ENCODE peak calls at places on chromosomes 5 and 9, in eight cellular contexts. N is naive thymus-derived CD4-positive, alpha-beta T cell; X is left lobe of liver; I is choroid plexus epithelial cell; A is stimulated activated CD8-positive, alpha-beta memory T cell treated with anti-CD3 and anti-CD28 coated beads, Interleukin-2, amount 100 ng/mL, for 1 hour; J is Daoy; T is gastrocnemius medialis; W is ureter. S is an unnamed sample.

GRCh38 chr9:93823245-93824072 is 131.7 kb downstream of the BARX1 start:
- DNase-seq in N (no peak), X (peak), I (no peak), A (no peak), J (no peak), T (no peak), W (no peak), S (no peak)

GRCh38 chr5:142826741-142827492 is 56.7 kb downstream of the ARHGAP26 start:
- DNase-seq in N (no peak), X (no peak), I (peak), A (no peak), J (peak), T (no peak), W (peak), S (no peak)

GRCh38 chr5:57595530-57596098 is 113.0 kb upstream of the ACTBL2 start:
- DNase-seq in N (no peak), X (no peak), I (no peak), A (no peak), J (no peak), T (no peak), W (no peak), S (no peak)

GRCh38 chr5:151589878-151590570 is 1.1 kb downstream of the FAT2 start:
- DNase-seq in N (no peak), X (no peak), I (no peak), A (no peak), J (peak), T (no peak), W (no peak), S (no peak)

GRCh38 chr5:74945561-74946165 is 79.5 kb upstream of the FAM169A start:
- DNase-seq in N (no peak), X (no peak), I (no peak), A (no peak), J (no peak), T (no peak), W (no peak), S (no peak)

GRCh38 chr9:122086873-122087272 is 6.2 kb downstream of the TTLL11 start:
- DNase-seq in N (no peak), X (no peak), I (no peak), A (no peak), J (no peak), T (no peak), W (no peak), S (no peak)

GRCh38 chr5:100902406-100903035 is 561 bp downstream of the ST8SIA4 start:
- DNase-seq in N (peak), X (no peak), I (no peak), A (no peak), J (no peak), T (no peak), W (no peak), S (no peak)

GRCh38 chr9:121434946-121435345 is 64.7 kb downstream of the GGTA1 start:
- DNase-seq in N (no peak), X (no peak), I (peak), A (no peak), J (peak), T (no peak), W (no peak), S (no peak)

GRCh38 chr5:73215891-73216610 is 43.1 kb downstream of the TMEM174 start:
- DNase-seq in N (peak), X (peak), I (peak), A (peak), J (peak), T (peak), W (peak), S (peak)

GRCh38 chr5:135355182-135355581 is 43.8 kb downstream of the MACROH2A1 start:
- DNase-seq in N (no peak), X (no peak), I (no peak), A (no peak), J (no peak), T (no peak), W (no peak), S (no peak)

GRCh38 chr5:132736853-132737833 is at the start of gene KIF3A:
- DNase-seq in N (peak), X (peak), I (peak), A (peak), J (peak), T (peak), W (peak), S (peak)

GRCh38 chr9:23851024-23851629 is 25.1 kb upstream of the ELAVL2 start:
- DNase-seq in N (no peak), X (no peak), I (no peak), A (no peak), J (no peak), T (no peak), W (no peak), S (no peak)

GRCh38 chr9:97632406-97632991 is 669 bp downstream of the TSTD2 start:
- DNase-seq in N (no peak), X (peak), I (peak), A (no peak), J (peak), T (peak), W (no peak), S (no peak)

GRCh38 chr5:168012006-168012405 is 279.4 kb upstream of the WWC1 start:
- DNase-seq in N (no peak), X (no peak), I (no peak), A (no peak), J (no peak), T (no peak), W (no peak), S (no peak)

GRCh38 chr5:72662936-72663335 is 153.5 kb upstream of the TNPO1 start:
- DNase-seq in N (no peak), X (no peak), I (no peak), A (no peak), J (no peak), T (no peak), W (no peak), S (no peak)

GRCh38 chr5:157607371-157608161 is 32.0 kb upstream of the ADAM19 start:
- DNase-seq in N (peak), X (no peak), I (peak), A (peak), J (peak), T (no peak), W (no peak), S (no peak)

GRCh38 chr5:40441733-40442132 is 238.0 kb upstream of the PTGER4 start:
- DNase-seq in N (peak), X (no peak), I (peak), A (no peak), J (no peak), T (no peak), W (no peak), S (no peak)

GRCh38 chr9:89418882-89419641 is 78.9 kb downstream of the SEMA4D start:
- DNase-seq in N (peak), X (no peak), I (no peak), A (peak), J (no peak), T (no peak), W (no peak), S (peak)

GRCh38 chr9:90801175-90801506 is 478 bp upstream of the SYK start:
- DNase-seq in N (no peak), X (no peak), I (no peak), A (no peak), J (no peak), T (no peak), W (no peak), S (peak)

GRCh38 chr9:18824095-18824666 is 208.8 kb downstream of the SAXO1 start:
- DNase-seq in N (no peak), X (no peak), I (peak), A (no peak), J (no peak), T (no peak), W (no peak), S (no peak)

GRCh38 chr9:33867747-33868429 is 50.9 kb downstream of the UBE2R2 start:
- DNase-seq in N (no peak), X (no peak), I (peak), A (no peak), J (no peak), T (peak), W (peak), S (no peak)